ENCODE peak calls at places on chromosomes 11 and 22, in eight cellular contexts. W, I, O, D, V, X, Q and E are unnamed samples. For H3K4me1, the result is how much of the 10 kb centered on the place peaks cover.

GRCh38 chr11:34948721-34949120 is 32.3 kb downstream of the PDHX start:
- DNase-seq in D (no peak), V (no peak), Q (no peak), W (no peak), O (no peak), I (no peak), X (no peak), E (no peak)

GRCh38 chr11:44260081-44260480 is 49.9 kb downstream of the ALX4 start:
- DNase-seq in W (no peak), Q (no peak), O (no peak), D (no peak), X (no peak), V (no peak), I (no peak), E (no peak)

GRCh38 chr11:67651976-67652895 is 1.7 kb upstream of the ACY3 start:
- DNase-seq in I (no peak), D (no peak), W (peak), V (no peak), O (no peak), X (no peak), Q (no peak), E (no peak)

GRCh38 chr22:44278234-44279058 is 34.3 kb downstream of the SHISAL1 start:
- DNase-seq in D (no peak), V (no peak), Q (no peak), X (no peak), I (no peak), W (no peak), O (no peak), E (no peak)

GRCh38 chr11:69969890-69970784 is 108.0 kb upstream of the ANO1 start:
- DNase-seq in Q (peak), D (no peak), O (no peak), V (no peak), I (peak), X (no peak), W (no peak), E (no peak)

GRCh38 chr22:31816750-31817149 is 62.9 kb downstream of the DEPDC5 start:
- DNase-seq in O (no peak), I (no peak), V (no peak), X (no peak), W (no peak), D (no peak), Q (no peak), E (no peak)

GRCh38 chr11:100810146-100810545 is 123.1 kb downstream of the ARHGAP42 start:
- DNase-seq in O (no peak), V (no peak), I (no peak), X (no peak), Q (peak), W (no peak), D (no peak), E (no peak)

GRCh38 chr11:10639350-10639749 is 54.2 kb downstream of the IRAG1 start:
- DNase-seq in I (no peak), Q (no peak), W (no peak), O (no peak), V (no peak), D (no peak), X (peak), E (no peak)

GRCh38 chr11:35553831-35554230 is 28.4 kb upstream of the PAMR1 start:
- DNase-seq in W (no peak), X (no peak), V (no peak), D (no peak), Q (peak), O (no peak), I (no peak), E (no peak)

GRCh38 chr11:35088226-35088625 is 50.7 kb upstream of the CD44 start:
- DNase-seq in O (no peak), V (no peak), X (no peak), Q (no peak), W (no peak), D (no peak), I (no peak), E (no peak)

GRCh38 chr11:11533751-11534150 is 88.1 kb downstream of the GALNT18 start:
- DNase-seq in W (no peak), X (no peak), Q (no peak), O (no peak), I (no peak), D (no peak), V (no peak), E (no peak)

GRCh38 chr11:62081378-62082291 is 42.2 kb upstream of the INCENP start:
- DNase-seq in Q (peak), V (peak), D (peak), W (peak), O (peak), X (peak), I (peak), E (peak)

GRCh38 chr11:94876645-94877445 is 96.5 kb downstream of the CWC15 start:
- DNase-seq in I (no peak), D (no peak), V (peak), W (peak), Q (peak), X (peak), O (peak), E (no peak)

GRCh38 chr11:563066-563811 is 2.5 kb downstream of the RASSF7 start:
- DNase-seq in V (no peak), X (no peak), D (no peak), I (no peak), Q (no peak), W (no peak), O (no peak), E (no peak)

GRCh38 chr11:7020183-7020917 is at the start of the genes NLRP14 and ZNF214:
- DNase-seq in I (peak), O (peak), D (no peak), X (peak), Q (peak), V (peak), W (peak), E (peak)

GRCh38 chr11:33874910-33875490 is 16.9 kb downstream of the LMO2 start:
- DNase-seq in D (no peak), W (no peak), I (no peak), X (no peak), Q (no peak), O (no peak), V (no peak), E (no peak)

GRCh38 chr11:2519879-2520735 is 75.3 kb downstream of the KCNQ1 start:
- DNase-seq in X (peak), D (no peak), W (peak), I (no peak), V (no peak), Q (no peak), O (no peak), E (peak)

GRCh38 chr11:129681344-129682114 is 134.1 kb upstream of the TMEM45B start:
- DNase-seq in D (no peak), X (no peak), Q (no peak), O (no peak), W (no peak), V (no peak), I (no peak), E (no peak)

GRCh38 chr11:77473801-77474508 is at the start of gene PAK1:
- DNase-seq in O (peak), D (peak), X (peak), W (peak), Q (peak), V (peak), I (peak), E (peak)

GRCh38 chr11:129955282-129955681 is 47.4 kb downstream of the PRDM10 start:
- DNase-seq in W (no peak), D (no peak), O (no peak), Q (no peak), V (no peak), X (no peak), I (no peak), E (no peak)

GRCh38 chr22:42796081-42796480 is 61.0 kb downstream of the ARFGAP3 start:
- DNase-seq in X (no peak), Q (no peak), W (peak), O (no peak), D (no peak), I (no peak), V (no peak), E (no peak)

GRCh38 chr11:110928373-110928772 is 216.1 kb upstream of the ARHGAP20 start:
- DNase-seq in X (no peak), I (no peak), D (no peak), W (no peak), O (no peak), V (no peak), Q (no peak), E (no peak)

GRCh38 chr11:70407814-70408213 is 9.5 kb downstream of the CTTN start:
- DNase-seq in W (no peak), I (no peak), D (no peak), X (no peak), V (no peak), O (no peak), Q (no peak), E (no peak)

GRCh38 chr11:2426221-2426620 is 18.1 kb downstream of the TRPM5 start:
- DNase-seq in Q (no peak), W (no peak), V (no peak), X (no peak), O (no peak), D (no peak), I (no peak), E (no peak)

GRCh38 chr11:59754494-59754858 is 700 bp upstream of the STX3 start:
- DNase-seq in Q (no peak), D (peak), W (peak), O (no peak), X (peak), I (peak), V (peak), E (no peak)

GRCh38 chr11:32821517-32821916 is 8.2 kb upstream of the PRRG4 start:
- DNase-seq in O (no peak), X (no peak), I (no peak), D (no peak), V (no peak), Q (no peak), W (no peak), E (no peak)

GRCh38 chr11:58058276-58059010 is 27.7 kb downstream of the OR6Q1 start:
- DNase-seq in V (no peak), Q (no peak), W (peak), O (peak), D (no peak), I (no peak), X (no peak), E (no peak)

GRCh38 chr11:81033779-81034550 is 1593.1 kb upstream of the TENM4 start:
- DNase-seq in V (no peak), X (no peak), W (no peak), I (no peak), D (no peak), Q (no peak), O (no peak), E (no peak)

GRCh38 chr11:20873054-20873453 is 203.7 kb downstream of the NELL1 start:
- DNase-seq in Q (no peak), X (no peak), W (peak), D (no peak), O (no peak), I (peak), V (peak), E (peak)

DNA sequence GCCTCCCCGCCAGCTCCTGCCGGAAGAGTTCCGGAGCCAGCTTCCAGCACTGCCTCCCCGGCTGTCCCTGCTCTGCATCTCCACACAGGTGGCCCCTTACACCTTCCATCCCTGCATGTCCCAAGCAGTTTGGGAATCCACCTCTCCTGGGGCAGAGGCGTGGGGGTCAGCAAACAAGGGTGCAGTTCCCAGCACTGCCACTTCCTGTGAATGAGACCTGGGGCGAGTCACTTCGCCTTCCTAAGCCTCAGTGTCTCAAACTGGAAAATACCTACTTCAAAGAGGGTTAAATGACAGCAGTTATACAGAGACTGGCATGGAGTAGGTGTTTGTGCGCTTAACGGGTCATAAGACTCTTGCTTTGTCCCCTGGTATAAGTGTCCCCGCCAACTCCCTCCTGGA is 5.2 kb downstream of the CYTH4 start:
- DNase-seq in I (no peak), X (no peak), D (no peak), Q (no peak), V (no peak), W (no peak), O (no peak), E (no peak)
- H3K4me1 ChIP-seq in I (under half), X (under half), D (under half), Q (under half), V (under half), W (under half), O (under half), E (under half)

DNA sequence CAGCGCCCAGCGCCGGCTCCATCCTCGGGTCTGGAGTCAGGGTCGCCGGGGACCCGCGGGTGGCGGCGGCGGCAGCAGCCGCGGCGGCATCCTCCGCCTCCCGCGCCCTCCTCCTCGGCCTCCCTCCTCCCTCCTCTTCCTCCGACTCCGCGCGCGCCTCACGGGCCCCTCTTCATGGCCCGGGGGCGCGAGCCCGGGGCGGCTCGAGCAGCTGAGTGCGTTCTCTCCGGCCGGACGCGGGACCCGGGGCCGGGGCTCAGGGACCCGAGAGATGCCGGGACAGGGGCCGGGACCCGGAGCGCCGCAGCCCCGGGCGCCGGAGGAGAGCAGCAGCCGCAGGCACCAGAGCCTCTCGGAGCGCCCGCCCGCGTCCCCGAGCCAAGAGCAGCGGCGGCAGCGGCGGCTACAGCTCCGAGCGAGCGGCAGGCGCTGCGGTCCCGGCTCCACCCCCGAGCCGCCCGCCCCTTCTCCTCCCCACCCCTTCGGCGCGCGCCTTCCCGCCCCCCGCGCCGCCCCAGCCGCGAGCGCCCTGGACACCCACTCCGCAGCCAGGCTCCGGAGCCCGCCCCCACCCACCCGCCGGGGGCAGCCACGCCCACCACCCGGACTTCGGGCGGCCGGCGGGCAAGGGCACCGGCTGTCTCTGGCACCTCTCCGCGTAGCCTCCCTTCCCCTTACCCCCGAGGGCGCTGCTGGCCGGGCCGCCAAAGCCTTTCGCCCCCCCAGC is at the start of gene CHST1:
- DNase-seq in X (no peak), Q (peak), O (peak), I (peak), W (peak), D (no peak), V (peak), E (no peak)
- H3K4me3 ChIP-seq in X (peak), Q (peak), O (peak), I (peak), W (peak), D (no peak), V (peak), E (peak)

DNA sequence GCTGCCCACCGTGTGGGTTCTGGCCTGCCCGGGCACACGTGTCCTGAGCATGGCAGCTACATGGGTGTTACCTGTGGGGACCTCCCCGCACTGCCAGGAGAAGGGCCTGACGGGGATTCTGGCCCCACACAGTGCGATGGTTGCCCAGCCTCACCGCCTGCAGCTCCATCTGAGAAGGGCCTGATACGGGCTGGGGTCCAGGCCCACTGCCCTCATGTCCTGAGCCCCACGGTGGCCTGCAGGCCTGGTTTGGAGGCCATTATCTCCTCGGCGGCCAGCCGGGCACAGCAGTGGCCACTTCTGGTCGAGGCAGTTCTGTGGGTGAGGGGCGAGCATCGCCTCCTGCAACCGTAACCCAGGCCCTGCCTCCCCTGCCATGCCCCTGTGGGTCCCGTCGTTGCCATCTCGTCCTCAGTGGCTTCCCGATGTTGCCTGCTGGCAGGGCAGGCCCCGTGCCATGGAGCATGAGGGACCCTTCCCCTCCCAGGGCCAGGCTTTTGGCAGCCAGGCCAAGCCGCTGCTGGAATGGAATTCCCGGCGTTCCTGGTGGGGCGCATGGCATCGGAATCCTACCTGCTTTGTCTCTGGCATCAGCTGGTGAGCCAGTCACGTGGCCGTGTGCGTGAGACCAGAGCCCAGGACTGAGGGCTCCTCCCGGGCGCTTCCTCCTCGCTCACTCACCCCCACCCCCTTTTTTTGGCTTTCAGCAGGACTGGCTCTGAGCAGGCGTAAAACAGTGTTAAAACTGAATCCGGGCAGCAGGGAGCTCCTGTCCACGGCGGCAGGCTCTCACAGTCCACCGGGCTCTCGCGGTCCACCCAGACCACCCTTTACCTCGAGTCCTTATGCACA is 71.9 kb upstream of the PPARA start:
- DNase-seq in D (no peak), X (no peak), V (no peak), I (peak), W (no peak), Q (no peak), O (no peak), E (no peak)
- H3K4me1 ChIP-seq in D (under half), X (half or more), V (under half), I (half or more), W (under half), Q (half or more), O (under half), E (under half)

DNA sequence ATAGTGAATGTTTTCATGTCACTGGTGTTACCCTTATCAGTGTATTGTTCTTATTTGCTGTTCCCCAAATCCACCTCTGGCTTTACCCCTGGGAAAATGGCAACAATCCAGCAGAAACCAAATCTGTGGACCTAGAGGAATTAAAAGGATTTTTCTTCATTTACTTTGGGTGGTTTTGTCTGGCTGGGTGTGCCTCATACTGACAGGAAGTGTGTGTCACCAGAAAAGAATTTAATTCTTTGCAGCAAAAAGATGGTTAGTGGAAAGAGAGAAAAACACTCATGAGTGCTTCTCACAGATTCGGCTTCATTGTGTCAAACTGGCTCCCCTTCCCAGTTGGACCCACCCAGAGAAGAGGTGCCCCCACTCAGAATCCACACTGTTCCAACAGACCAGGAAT is 38.9 kb downstream of the FZD4 start:
- DNase-seq in Q (peak), D (no peak), I (no peak), X (no peak), W (no peak), O (peak), V (no peak), E (no peak)
- H3K4me3 ChIP-seq in Q (peak), D (no peak), I (no peak), X (no peak), W (no peak), O (peak), V (no peak), E (no peak)

GRCh38 chr11:65492387-65492636 is 6.5 kb upstream of the MALAT1 start:
- DNase-seq in V (no peak), I (no peak), O (no peak), W (no peak), D (no peak), X (no peak), Q (no peak), E (no peak)

GRCh38 chr11:65493367-65494176 is 5.3 kb upstream of the MALAT1 start:
- DNase-seq in V (no peak), O (peak), W (peak), D (no peak), Q (peak), I (peak), X (no peak), E (no peak)

GRCh38 chr11:65491614-65492386 is 7.0 kb upstream of the MALAT1 start:
- DNase-seq in Q (peak), W (peak), O (peak), V (no peak), I (peak), X (no peak), D (no peak), E (peak)

GRCh38 chr11:65491163-65491465 is 7.7 kb upstream of the MALAT1 start:
- DNase-seq in O (peak), W (no peak), X (no peak), V (no peak), D (no peak), I (no peak), Q (peak), E (no peak)

DNA sequence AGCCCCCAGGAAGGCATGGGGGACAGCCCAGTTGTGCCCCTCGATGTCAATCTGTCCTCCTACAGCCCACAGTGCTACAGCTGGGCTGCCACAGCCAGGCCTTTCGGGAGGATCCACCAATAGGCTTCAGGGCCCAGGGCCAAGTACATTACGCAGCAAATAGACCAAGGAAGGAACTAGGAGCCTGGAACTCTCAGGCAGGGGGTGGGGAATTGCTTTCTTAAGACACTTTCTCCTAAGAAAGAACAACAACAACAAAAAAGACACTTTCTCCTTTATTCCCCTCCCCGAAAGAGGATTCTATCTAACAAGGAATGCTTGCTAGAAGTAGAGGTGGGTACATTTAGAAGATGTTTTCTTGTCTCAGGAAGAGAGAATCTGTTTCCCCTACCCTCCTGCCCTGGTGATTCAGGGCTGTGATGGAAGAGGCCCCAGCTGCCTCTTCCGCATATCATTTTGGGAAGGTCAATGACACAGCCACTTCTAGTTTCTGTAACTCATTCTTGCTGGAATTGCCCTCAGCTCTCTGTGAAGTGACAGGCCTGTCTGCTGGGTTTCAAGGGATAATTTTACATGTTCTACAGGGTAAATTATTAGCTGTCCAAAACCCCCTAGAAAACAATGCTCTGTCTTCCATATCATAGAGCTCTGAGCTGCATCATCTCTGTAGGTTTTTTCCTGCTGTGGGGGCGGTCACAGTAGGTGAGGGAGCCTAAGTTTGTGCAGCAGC is 6.0 kb upstream of the MALAT1 start:
- DNase-seq in O (peak), V (no peak), D (no peak), X (no peak), W (peak), I (peak), Q (peak), E (no peak)
- H3K4me1 ChIP-seq in O (half or more), V (half or more), D (under half), X (half or more), W (under half), I (half or more), Q (half or more), E (half or more)